ENCODE peak calls at places on chromosomes 1 and 21, in four cellular contexts. M, U, X and S are unnamed samples.

GRCh38 chr1:31792541-31792940 is 23.3 kb downstream of the SPOCD1 start:
- DNase-seq in M (no peak), X (no peak), U (no peak), S (no peak)

GRCh38 chr1:205950280-205950679 is 7.0 kb upstream of the SLC26A9 start:
- DNase-seq in U (peak), M (no peak), X (peak), S (no peak)

GRCh38 chr1:117095237-117095636 is 26.3 kb downstream of the TRIM45 start:
- DNase-seq in U (peak), X (no peak), M (no peak), S (peak)

GRCh38 chr1:154407021-154407865 is 2.1 kb downstream of the IL6R start:
- DNase-seq in U (no peak), M (no peak), X (no peak), S (no peak)

GRCh38 chr1:99685516-99686180 is 39.7 kb downstream of the PALMD start:
- DNase-seq in M (peak), U (peak), X (peak), S (peak)

GRCh38 chr1:37473431-37474050 is 839 bp upstream of the ZC3H12A start:
- DNase-seq in M (no peak), X (peak), U (peak), S (peak)

GRCh38 chr1:192967901-192968300 is 91.3 kb downstream of the UCHL5 start:
- DNase-seq in X (no peak), U (no peak), M (no peak), S (no peak)

GRCh38 chr1:41504126-41505035 is 19.9 kb upstream of the EDN2 start:
- DNase-seq in U (peak), M (peak), X (peak), S (peak)

GRCh38 chr1:50570064-50570463 is 146.8 kb upstream of the DMRTA2 start:
- DNase-seq in M (no peak), X (peak), U (peak), S (no peak)

GRCh38 chr1:11069233-11069950 is 9.6 kb upstream of the SRM start:
- DNase-seq in X (no peak), M (no peak), U (no peak), S (no peak)

GRCh38 chr1:240831922-240832321 is 220.0 kb upstream of the GREM2 start:
- DNase-seq in X (no peak), U (no peak), M (no peak), S (no peak)

GRCh38 chr1:212686069-212686468 is 13.6 kb downstream of the BATF3 start:
- DNase-seq in M (no peak), X (no peak), U (no peak), S (no peak)

GRCh38 chr1:229432905-229433304 is 989 bp downstream of the ACTA1 start:
- DNase-seq in U (no peak), M (no peak), X (no peak), S (no peak)

GRCh38 chr1:229433364-229434004 is 410 bp downstream of the ACTA1 start:
- DNase-seq in X (no peak), U (no peak), M (no peak), S (no peak)

GRCh38 chr1:229434005-229434640 is at the start of gene ACTA1:
- DNase-seq in M (peak), X (no peak), U (no peak), S (no peak)

GRCh38 chr1:229436178-229436577 is 2.3 kb upstream of the ACTA1 start:
- DNase-seq in X (no peak), M (no peak), U (no peak), S (no peak)

DNA sequence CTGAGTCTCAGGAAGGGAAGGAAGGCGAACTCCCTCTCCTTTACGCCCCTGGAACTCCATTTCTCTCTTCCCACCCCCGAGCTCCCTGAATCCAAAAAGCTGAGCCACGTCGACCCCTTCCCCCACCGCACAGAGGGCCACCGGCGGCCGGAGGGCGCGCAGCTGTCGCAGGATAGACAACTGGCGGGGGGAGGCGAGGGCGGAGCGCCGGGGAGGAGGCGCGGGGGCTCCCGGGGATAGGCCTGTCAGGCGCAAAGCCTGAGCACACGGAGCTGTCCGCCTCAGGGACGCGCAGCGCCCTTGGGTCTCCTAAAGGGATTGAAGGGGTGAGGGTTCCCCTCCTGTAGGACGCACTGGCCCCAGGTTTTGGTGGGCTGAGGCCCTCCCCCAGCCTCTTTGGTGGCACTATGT is 752 bp upstream of the ACTA1 start:
- DNase-seq in M (peak), X (no peak), U (no peak), S (no peak)
- H3K4me3 ChIP-seq in M (peak), X (no peak), U (no peak), S (no peak)

GRCh38 chr1:236342403-236343245 is 51.5 kb upstream of the EDARADD start:
- DNase-seq in U (no peak), X (peak), M (no peak), S (peak)

GRCh38 chr1:236348071-236348470 is 46.0 kb upstream of the EDARADD start:
- DNase-seq in X (no peak), M (no peak), U (no peak), S (no peak)

GRCh38 chr1:236341298-236341697 is 52.8 kb upstream of the EDARADD start:
- DNase-seq in X (no peak), U (no peak), M (no peak), S (no peak)

GRCh38 chr1:236343246-236343862 is 50.7 kb upstream of the EDARADD start:
- DNase-seq in M (no peak), X (no peak), U (no peak), S (no peak)

DNA sequence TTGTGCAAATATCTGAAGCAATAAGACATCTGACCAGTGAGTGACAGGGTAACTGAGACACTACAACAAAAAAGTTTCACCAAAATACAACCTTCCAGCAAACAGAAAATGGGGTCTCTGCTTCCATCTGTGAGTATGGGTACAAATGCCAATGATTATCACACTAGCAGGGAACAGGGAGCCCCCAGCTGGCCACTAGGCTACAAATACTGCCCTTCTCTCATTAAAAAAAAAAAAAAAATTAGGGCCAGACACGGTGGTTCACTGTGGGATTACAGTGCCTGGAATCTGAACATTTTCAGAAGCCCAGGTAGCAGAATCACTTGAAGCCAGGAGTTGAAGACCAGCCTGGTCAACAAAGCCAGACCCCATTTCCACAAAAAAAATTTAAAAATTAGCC is 48.4 kb upstream of the EDARADD start:
- DNase-seq in X (no peak), M (peak), U (no peak), S (peak)
- TF ChIP-seq CTCF in X (peak), M (peak), U (no peak), S (peak)

GRCh38 chr1:165852896-165853295 is 25.5 kb downstream of the UCK2 start:
- DNase-seq in M (no peak), X (no peak), U (no peak), S (no peak)

GRCh38 chr1:165854101-165854845 is 26.9 kb downstream of the UCK2 start:
- DNase-seq in X (peak), M (peak), U (peak), S (peak)

GRCh38 chr1:165855010-165855838 is 27.8 kb downstream of the UCK2 start:
- DNase-seq in M (no peak), U (no peak), X (no peak), S (no peak)

GRCh38 chr1:165851034-165851658 is 23.7 kb downstream of the UCK2 start:
- DNase-seq in M (no peak), U (peak), X (peak), S (peak)

GRCh38 chr1:165853528-165854075 is 26.2 kb downstream of the UCK2 start:
- DNase-seq in U (no peak), X (no peak), M (no peak), S (peak)
- H3K4me3 ChIP-seq in U (no peak), X (no peak), M (no peak), S (no peak)

GRCh38 chr21:23356905-23357304 is 2250.4 kb downstream of the MRPL39 start:
- DNase-seq in U (no peak), X (no peak), M (no peak), S (no peak)
- TF ChIP-seq CTCF in U (no peak), X (no peak), M (no peak), S (no peak)

GRCh38 chr1:21781971-21782867 is 730 bp downstream of the USP48 start:
- DNase-seq in X (peak), U (peak), M (peak), S (peak)

GRCh38 chr1:21782868-21783678 is at the start of gene USP48:
- DNase-seq in M (peak), U (peak), X (peak), S (peak)

GRCh38 chr1:21775985-21776562 is 6.9 kb downstream of the USP48 start:
- DNase-seq in M (no peak), U (peak), X (no peak), S (peak)

GRCh38 chr1:21778405-21778727 is 4.6 kb downstream of the USP48 start:
- DNase-seq in U (no peak), M (no peak), X (no peak), S (no peak)

DNA sequence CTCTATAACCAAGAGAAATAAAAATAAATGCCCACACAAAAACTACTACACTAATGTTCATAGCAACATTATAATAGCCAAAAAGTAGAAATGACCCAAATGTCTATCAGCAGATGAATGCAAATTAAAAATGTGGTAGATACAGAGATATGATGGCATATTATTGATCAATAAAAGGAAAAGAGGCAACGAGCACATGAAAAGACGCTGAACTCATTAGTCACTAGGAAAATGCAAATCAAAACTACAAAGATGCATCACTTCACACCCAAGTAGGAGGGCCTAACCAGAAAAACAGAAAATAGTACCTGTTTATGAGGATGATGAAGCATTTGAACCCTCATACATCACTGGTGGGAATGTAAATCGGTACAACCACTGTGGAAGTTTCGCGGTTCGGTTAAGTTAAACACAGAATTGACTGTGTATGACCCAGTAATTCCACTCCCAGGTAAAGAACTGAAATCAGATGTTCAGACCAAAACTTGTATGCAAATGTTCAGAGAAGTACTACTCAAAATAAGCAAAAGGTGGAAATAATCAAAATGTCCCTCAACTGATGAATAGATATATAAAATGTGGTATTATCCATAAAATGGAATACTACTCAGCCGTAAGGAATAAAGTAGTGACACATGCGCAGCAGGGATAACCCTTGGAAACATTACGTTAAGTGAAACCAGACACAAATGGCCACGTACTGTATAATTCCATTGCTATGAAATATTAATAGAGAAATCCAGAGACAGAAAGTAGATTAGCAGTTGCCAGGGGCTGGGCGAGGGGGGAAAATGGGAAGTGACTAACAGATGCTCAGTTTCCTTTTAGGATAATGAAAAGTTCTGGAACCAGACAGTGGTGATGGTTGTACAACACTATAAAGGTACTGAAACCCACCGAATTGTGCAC is 3.1 kb downstream of the USP48 start:
- DNase-seq in X (no peak), M (no peak), U (no peak), S (no peak)
- H3K4me3 ChIP-seq in X (no peak), M (no peak), U (no peak), S (peak)

DNA sequence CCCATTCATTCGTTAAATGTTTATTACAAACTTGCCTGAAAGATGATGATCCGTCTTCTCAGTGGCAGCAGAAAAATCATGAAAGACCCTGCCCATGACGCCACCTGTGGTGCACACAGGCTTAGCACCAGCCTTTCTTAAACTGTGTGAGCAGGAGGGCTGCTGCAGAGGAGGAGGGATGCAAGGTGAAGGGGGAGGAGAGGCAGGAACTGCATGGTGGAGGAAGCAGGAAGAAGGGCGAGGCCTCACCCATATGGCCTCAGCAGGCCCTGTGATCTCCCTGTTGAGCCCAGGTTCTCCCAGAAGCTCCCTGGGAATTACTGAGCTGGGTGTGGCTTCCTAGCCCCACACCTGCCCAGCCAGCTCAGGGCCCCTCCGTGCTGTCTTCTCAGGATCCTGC is 25.0 kb upstream of the RD3 start:
- DNase-seq in X (no peak), U (no peak), M (no peak), S (no peak)
- TF ChIP-seq CTCF in X (no peak), U (no peak), M (no peak), S (no peak)